ENCODE peak calls at places on chromosome 3, in six cellular contexts. I, N, Q, K, J and R are unnamed samples.

GRCh38 chr3:19347701-19348100 is 199.4 kb downstream of the KCNH8 start:
- DNase-seq in I (no peak), N (no peak), J (no peak), Q (no peak), K (no peak), R (no peak)

GRCh38 chr3:194993896-194994295 is 277.1 kb downstream of the XXYLT1 start:
- DNase-seq in K (no peak), J (peak; percentile 27), I (no peak), N (no peak), Q (no peak), R (no peak)

GRCh38 chr3:141426404-141427034 is 58.2 kb downstream of the ZBTB38 start:
- DNase-seq in K (no peak), J (no peak), N (no peak), Q (no peak), I (peak; percentile 74), R (no peak)

GRCh38 chr3:1439395-1439794 is 346.6 kb downstream of the CNTN6 start:
- DNase-seq in I (peak; percentile 15), J (peak; percentile 75), K (no peak), N (no peak), Q (no peak), R (no peak)

GRCh38 chr3:10546181-10546624 is 40.8 kb upstream of the ATP2B2 start:
- DNase-seq in K (no peak), J (peak; percentile 47), N (no peak), I (no peak), Q (no peak), R (no peak)

GRCh38 chr3:179666436-179667035 is 13.7 kb downstream of the USP13 start:
- DNase-seq in K (no peak), I (no peak), N (no peak), J (peak; percentile 59), Q (no peak), R (peak; percentile 24)

GRCh38 chr3:155995525-155996370 is 124.6 kb upstream of the KCNAB1 start:
- DNase-seq in I (peak; percentile 57), N (peak; percentile 41), J (no peak), Q (peak; percentile 54), K (no peak), R (no peak)

GRCh38 chr3:105791134-105791533 is 77.7 kb downstream of the CBLB start:
- DNase-seq in N (no peak), K (no peak), Q (no peak), J (no peak), I (no peak), R (no peak)

GRCh38 chr3:119808244-119808643 is 26.3 kb downstream of the NR1I2 start:
- DNase-seq in J (no peak), I (no peak), K (no peak), N (no peak), Q (no peak), R (no peak)

GRCh38 chr3:57169872-57170623 is 4.9 kb upstream of the IL17RD start:
- DNase-seq in Q (peak; percentile 64), I (peak; percentile 74), J (peak; percentile 92), N (peak; percentile 58), K (no peak), R (peak; percentile 90)

GRCh38 chr3:115322901-115323300 is 175.8 kb upstream of the ZBTB20 start:
- DNase-seq in I (no peak), K (no peak), J (no peak), Q (no peak), N (no peak), R (no peak)

GRCh38 chr3:120071259-120071658 is 23.0 kb downstream of the GSK3B start:
- DNase-seq in Q (no peak), J (no peak), I (no peak), K (no peak), N (no peak), R (peak; percentile 45)

GRCh38 chr3:18127181-18127863 is 297.8 kb downstream of the SATB1 start:
- DNase-seq in J (no peak), Q (no peak), K (peak; percentile 45), N (no peak), I (no peak), R (no peak)
- TF ChIP-seq CTCF in J (no peak), Q (no peak), K (no peak), N (no peak), I (no peak), R (no peak)

GRCh38 chr3:13282528-13282985 is 137.6 kb downstream of the NUP210 start:
- DNase-seq in Q (no peak), J (peak; percentile 65), K (no peak), N (no peak), I (peak; percentile 55), R (peak; percentile 48)
- TF ChIP-seq ATF3 in Q (no peak), J (no peak), K (no peak), N (no peak), I (no peak), R (no peak)

DNA sequence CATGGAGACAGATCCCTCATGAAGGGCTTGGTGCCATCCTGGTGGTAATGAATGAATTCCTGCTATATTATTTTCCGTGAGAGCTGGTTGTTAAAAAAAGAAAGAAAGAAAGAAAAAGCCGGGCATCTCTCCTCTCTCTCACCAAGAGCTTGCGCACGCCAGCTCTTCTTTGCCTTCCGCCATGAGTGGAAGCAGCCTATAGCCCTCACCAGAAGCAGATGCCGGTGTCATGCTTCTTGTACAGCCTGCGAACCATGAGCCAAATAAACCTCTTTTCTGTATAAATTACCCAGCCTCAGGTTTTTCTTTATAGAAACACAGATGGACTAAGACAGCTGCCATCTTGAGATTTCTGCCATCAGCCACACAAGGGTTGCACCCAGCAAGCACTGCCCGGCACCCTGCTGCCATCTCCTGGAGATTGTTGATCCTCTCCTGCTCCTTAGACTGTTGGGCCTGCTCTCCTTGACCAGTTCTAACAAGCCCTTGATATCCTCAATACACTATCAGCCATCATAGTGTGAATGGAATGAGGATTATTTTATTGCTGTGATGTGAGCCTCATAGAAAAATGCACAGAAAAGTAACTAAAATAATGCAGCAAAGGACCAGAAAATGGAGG is 3.5 kb upstream of the AHSG start:
- DNase-seq in Q (peak; percentile 41), J (no peak), K (no peak), N (no peak), I (peak; percentile 43), R (no peak)
- TF ChIP-seq CTCF in Q (peak; percentile 47), J (no peak), K (peak; percentile 50), N (peak; percentile 61), I (peak; percentile 51), R (no peak)

GRCh38 chr3:171311784-171312183 is 148.4 kb downstream of the TNIK start:
- DNase-seq in Q (no peak), I (no peak), N (no peak), J (no peak), K (no peak), R (no peak)
- TF ChIP-seq ATF3 in Q (no peak), I (no peak), N (no peak), J (no peak), K (no peak), R (no peak)